ENCODE peak calls at places on chromosomes 7 and 10, in six cellular contexts. O, G, B, U, D and V are unnamed samples.
A peak's percentile ranks its signal among the peaks of the same experiment; 100 is the strongest.

GRCh38 chr7:117993377-117994003 is 120.2 kb upstream of the CTTNBP2 start:
- DNase-seq in D (no peak), O (peak; percentile 48), U (peak; percentile 66), B (no peak), G (peak; percentile 20), V (peak; percentile 51)

GRCh38 chr7:156650042-156650441 is 9.5 kb downstream of the RNF32 start:
- DNase-seq in U (no peak), O (no peak), G (no peak), D (no peak), B (no peak), V (no peak)

GRCh38 chr7:145633513-145633912 is 483.1 kb upstream of the CNTNAP2 start:
- DNase-seq in O (no peak), B (no peak), D (no peak), U (no peak), G (no peak), V (no peak)

GRCh38 chr7:77315102-77315501 is 101.0 kb downstream of the GSAP start:
- DNase-seq in U (no peak), G (peak; percentile 25), D (peak; percentile 61), O (no peak), B (no peak), V (no peak)

GRCh38 chr10:3136336-3136735 is 36.2 kb downstream of the PITRM1 start:
- DNase-seq in O (no peak), D (peak; percentile 83), G (no peak), B (no peak), U (no peak), V (no peak)

GRCh38 chr7:6422926-6423632 is 24.7 kb downstream of the DAGLB start:
- DNase-seq in B (no peak), D (no peak), O (no peak), U (no peak), G (no peak), V (no peak)

GRCh38 chr7:102320601-102321350 is 34.1 kb downstream of the SH2B2 start:
- DNase-seq in U (no peak), D (no peak), O (no peak), B (no peak), G (no peak), V (no peak)

GRCh38 chr7:39674391-39674790 is 51.0 kb downstream of the RALA start:
- DNase-seq in D (no peak), G (peak; percentile 36), B (no peak), U (no peak), O (no peak), V (no peak)

GRCh38 chr10:114301177-114301576 is 62.1 kb downstream of the VWA2 start:
- DNase-seq in B (no peak), U (no peak), D (no peak), G (no peak), O (no peak), V (no peak)

GRCh38 chr10:114022292-114022691 is 21.4 kb upstream of the ADRB1 start:
- DNase-seq in O (no peak), G (peak; percentile 11), U (no peak), D (peak; percentile 55), B (no peak), V (peak; percentile 19)

GRCh38 chr10:21406595-21407218 is 118.8 kb downstream of the SKIDA1 start:
- DNase-seq in O (no peak), U (peak; percentile 70), G (peak; percentile 84), B (no peak), D (no peak), V (peak; percentile 67)

GRCh38 chr10:26969145-26969926 is 108.6 kb upstream of the ABI1 start:
- DNase-seq in U (no peak), B (no peak), O (no peak), G (no peak), D (no peak), V (no peak)

GRCh38 chr10:131804551-131805295 is 96.1 kb upstream of the PPP2R2D start:
- DNase-seq in B (peak; percentile 65), G (no peak), O (no peak), U (no peak), D (no peak), V (no peak)

GRCh38 chr10:76917071-76917470 is 720.5 kb downstream of the KCNMA1 start:
- DNase-seq in B (no peak), D (no peak), O (no peak), G (no peak), U (no peak), V (no peak)

GRCh38 chr7:118731854-118732253 is 507.4 kb downstream of the ANKRD7 start:
- DNase-seq in D (no peak), U (no peak), G (no peak), O (no peak), B (no peak), V (no peak)

GRCh38 chr7:85776691-85777363 is 590.0 kb upstream of the SEMA3D start:
- DNase-seq in D (no peak), U (no peak), O (no peak), G (peak; percentile 2), B (no peak), V (no peak)

GRCh38 chr7:48074231-48074654 is 14.8 kb upstream of the UPP1 start:
- DNase-seq in D (no peak), G (peak; percentile 29), B (no peak), U (no peak), O (no peak), V (no peak)

GRCh38 chr7:112383671-112384417 is 66.4 kb upstream of the IFRD1 start:
- DNase-seq in U (no peak), G (peak; percentile 10), B (no peak), O (no peak), D (no peak), V (no peak)

GRCh38 chr10:43336641-43337318 is 34.7 kb upstream of the FXYD4 start:
- DNase-seq in O (no peak), D (no peak), B (no peak), G (no peak), U (no peak), V (no peak)

GRCh38 chr10:43336061-43336460 is 35.4 kb upstream of the FXYD4 start:
- DNase-seq in O (no peak), G (no peak), U (no peak), D (no peak), B (no peak), V (no peak)

GRCh38 chr10:43340101-43340500 is 31.3 kb upstream of the FXYD4 start:
- DNase-seq in B (no peak), U (no peak), O (no peak), G (no peak), D (no peak), V (no peak)

GRCh38 chr10:43339136-43339535 is 32.3 kb upstream of the FXYD4 start:
- DNase-seq in D (no peak), O (no peak), B (no peak), U (no peak), G (no peak), V (no peak)

DNA sequence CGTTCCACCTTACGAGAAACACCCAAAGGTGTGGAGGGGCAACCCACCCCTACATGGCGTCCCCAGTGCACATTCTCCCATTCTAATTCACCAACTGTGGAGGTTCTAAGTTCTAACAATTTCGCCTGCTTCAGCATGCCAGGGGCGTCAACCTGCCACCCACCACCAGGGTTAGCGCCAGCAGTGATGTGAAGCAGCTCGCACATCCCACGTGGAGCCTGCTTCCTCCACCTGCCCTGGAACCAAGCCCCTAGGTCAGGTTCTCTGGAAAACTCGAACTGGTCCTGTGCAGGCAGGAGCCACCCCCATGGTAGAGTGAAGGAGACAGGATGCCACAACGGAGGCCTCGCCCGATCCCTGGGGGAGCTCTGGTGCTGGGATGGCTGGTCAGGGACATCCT is 33.3 kb upstream of the FXYD4 start:
- DNase-seq in D (no peak), U (no peak), O (no peak), B (no peak), G (no peak), V (no peak)
- TF ChIP-seq CTCF in D (no peak), U (peak; percentile 15), O (no peak), B (no peak), G (no peak), V (no peak)

DNA sequence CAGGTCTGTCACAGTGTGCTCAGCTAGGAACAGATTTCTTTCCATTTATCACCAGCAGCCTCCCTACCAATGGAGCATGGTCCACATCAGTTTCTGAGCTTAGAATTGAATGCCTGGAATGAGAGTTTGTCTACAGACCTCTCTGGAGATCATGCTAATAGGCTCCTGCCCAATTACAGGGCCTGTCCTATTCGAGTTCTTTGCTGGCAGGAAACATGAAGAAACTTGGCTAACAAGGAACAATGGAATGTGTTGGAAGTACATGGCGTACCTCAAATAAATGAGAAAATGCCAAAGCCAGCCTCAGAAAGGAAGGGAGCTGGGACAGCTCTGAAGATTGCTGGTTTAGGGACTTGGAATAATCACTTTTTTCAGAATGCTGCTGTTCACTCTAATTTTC is 186.0 kb upstream of the AKR1E2 start:
- DNase-seq in G (peak; percentile 45), D (no peak), U (no peak), B (no peak), O (no peak), V (no peak)
- H3K4me3 ChIP-seq in G (no peak overlapping the region), D (no peak overlapping the region), U (no peak overlapping the region), B (peak overlapping the region; percentile 31), O (no peak overlapping the region), V (no peak overlapping the region)

GRCh38 chr10:78844956-78845355 is 223.8 kb upstream of the ZMIZ1 start:
- DNase-seq in D (no peak), G (no peak), U (no peak), B (no peak), O (no peak), V (no peak)
- TF ChIP-seq CTCF in D (no peak), G (no peak), U (peak; percentile 21), B (no peak), O (no peak), V (peak; percentile 7)

GRCh38 chr7:93148135-93148534 is at the start of gene SAMD9L:
- DNase-seq in B (no peak), D (no peak), G (peak; percentile 9), U (no peak), O (no peak), V (peak; percentile 24)
- H3K4me3 ChIP-seq in B (peak within 1 kb of the TSS; percentile 73), D (peak within 1 kb of the TSS; percentile 54), G (peak within 1 kb of the TSS; percentile 52), U (peak within 1 kb of the TSS; percentile 16), O (peak within 1 kb of the TSS; percentile 38), V (peak within 1 kb of the TSS; percentile 25)

GRCh38 chr7:37853468-37853867 is 5.1 kb downstream of the NME8 start:
- DNase-seq in B (no peak), D (no peak), G (no peak), O (no peak), U (no peak), V (no peak)
- TF ChIP-seq CTCF in B (no peak), D (no peak), G (peak; percentile 4), O (no peak), U (no peak), V (peak; percentile 19)

DNA sequence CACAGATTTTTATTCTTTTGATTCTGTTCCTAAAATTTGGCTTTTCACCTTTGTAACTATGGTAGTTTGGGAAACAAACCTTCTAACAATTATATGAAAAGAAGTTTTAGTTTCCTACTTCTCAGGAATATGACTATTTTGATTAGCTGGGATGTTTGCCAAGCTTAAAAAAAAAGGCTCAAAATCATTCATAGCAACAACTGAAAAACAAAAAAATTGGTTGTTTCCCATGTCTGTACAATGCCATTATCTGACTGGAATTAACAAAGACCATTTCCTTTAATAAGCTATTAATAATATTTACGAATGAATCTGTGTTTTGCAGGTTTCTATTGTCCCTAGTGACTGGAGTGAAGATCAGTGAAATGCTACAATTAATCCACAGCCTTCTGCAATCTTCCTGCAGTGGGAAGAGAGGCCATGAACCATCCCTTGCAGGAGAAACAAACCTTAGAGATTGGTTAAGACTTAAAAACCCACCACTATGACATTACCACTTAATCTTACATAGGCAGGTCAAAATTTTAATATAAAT is 4.2 kb downstream of the PURB start:
- DNase-seq in B (no peak), O (no peak), U (no peak), G (no peak), D (no peak), V (peak; percentile 33)
- H3K4me3 ChIP-seq in B (peak overlapping the region; percentile 93), O (no peak overlapping the region), U (peak overlapping the region; percentile 78), G (peak overlapping the region; percentile 16), D (peak overlapping the region; percentile 97), V (peak overlapping the region; percentile 80)

GRCh38 chr10:33413093-33413442 is 78.6 kb upstream of the NRP1 start:
- DNase-seq in G (peak; percentile 46), B (no peak), U (peak; percentile 7), D (no peak), O (no peak), V (peak; percentile 9)
- TF ChIP-seq CTCF in G (no peak), B (no peak), U (no peak), D (no peak), O (no peak), V (no peak)